ENCODE peak calls at places on chromosomes 6 and 20, in six cellular contexts. I, L, G, Q, K and E are unnamed samples.

GRCh38 chr6:168737481-168737880 is 296.5 kb downstream of the SMOC2 start:
- DNase-seq in L (no peak), K (no peak), I (no peak), Q (no peak), G (no peak), E (no peak)

GRCh38 chr6:26249959-26250805 is 114.8 kb upstream of the BTN3A2 start:
- DNase-seq in I (no peak), K (peak), L (peak), G (peak), Q (peak), E (no peak)

GRCh38 chr6:37061157-37061804 is 55.8 kb downstream of the FGD2 start:
- DNase-seq in G (no peak), Q (no peak), L (no peak), I (no peak), K (no peak), E (no peak)

GRCh38 chr6:12262236-12263061 is 27.7 kb upstream of the EDN1 start:
- DNase-seq in L (no peak), K (no peak), G (no peak), I (no peak), Q (no peak), E (no peak)

GRCh38 chr6:158653577-158654354 is 3.9 kb downstream of the SYTL3 start:
- DNase-seq in I (no peak), Q (no peak), L (peak), K (no peak), G (no peak), E (no peak)

GRCh38 chr6:160810238-160810637 is 108.2 kb downstream of the PLG start:
- DNase-seq in I (no peak), K (no peak), G (no peak), Q (no peak), L (no peak), E (no peak)

GRCh38 chr6:31479151-31479932 is 18.6 kb upstream of the MICB start:
- DNase-seq in Q (no peak), L (no peak), G (no peak), I (no peak), K (no peak), E (peak)

GRCh38 chr6:112980676-112981075 is 633.5 kb downstream of the RFPL4B start:
- DNase-seq in K (no peak), I (no peak), Q (no peak), G (no peak), L (no peak), E (no peak)

GRCh38 chr6:109197061-109197460 is 101.8 kb downstream of the CEP57L1 start:
- DNase-seq in L (no peak), Q (no peak), K (no peak), I (no peak), G (no peak), E (no peak)

GRCh38 chr6:69825904-69826303 is 29.1 kb upstream of the LMBRD1 start:
- DNase-seq in L (no peak), Q (no peak), I (no peak), K (no peak), G (no peak), E (no peak)

GRCh38 chr20:53642196-53643030 is 48.8 kb upstream of the ZNF217 start:
- DNase-seq in K (no peak), Q (no peak), L (peak), I (no peak), G (no peak), E (no peak)

GRCh38 chr6:137827411-137827940 is 39.6 kb upstream of the TNFAIP3 start:
- DNase-seq in I (no peak), Q (no peak), G (no peak), K (no peak), L (no peak), E (no peak)

GRCh38 chr6:112752791-112753190 is 405.7 kb downstream of the RFPL4B start:
- DNase-seq in K (no peak), I (no peak), Q (no peak), L (no peak), G (no peak), E (no peak)

GRCh38 chr20:3471397-3472021 is 691 bp downstream of the ATRN start:
- DNase-seq in Q (no peak), K (no peak), I (peak), L (no peak), G (no peak), E (no peak)

GRCh38 chr6:17212541-17213371 is 68.4 kb upstream of the RBM24 start:
- DNase-seq in I (no peak), Q (no peak), L (no peak), G (no peak), K (no peak), E (no peak)

GRCh38 chr6:110538416-110539060 is 62.1 kb upstream of the SLC22A16 start:
- DNase-seq in K (no peak), G (no peak), L (no peak), I (no peak), Q (no peak), E (no peak)

GRCh38 chr20:47336013-47336754 is 20.3 kb downstream of the ZMYND8 start:
- DNase-seq in K (no peak), Q (no peak), L (no peak), I (peak), G (no peak), E (no peak)

GRCh38 chr6:149924206-149924932 is 1.4 kb upstream of the RAET1G start:
- DNase-seq in I (no peak), Q (no peak), K (no peak), L (no peak), G (no peak), E (peak)

GRCh38 chr20:37390891-37391525 is 45.1 kb downstream of the SRC start:
- DNase-seq in L (no peak), K (peak), Q (no peak), G (no peak), I (peak), E (no peak)

GRCh38 chr6:4294636-4295035 is 159.3 kb upstream of the ECI2 start:
- DNase-seq in L (no peak), I (no peak), G (no peak), Q (no peak), K (no peak), E (peak)

GRCh38 chr20:32621071-32621913 is 36.2 kb upstream of the NOL4L start:
- DNase-seq in L (no peak), Q (no peak), K (no peak), G (peak), I (no peak), E (no peak)

GRCh38 chr6:16576391-16577368 is 184.6 kb downstream of the ATXN1 start:
- DNase-seq in Q (no peak), L (no peak), G (no peak), K (no peak), I (no peak), E (no peak)

GRCh38 chr6:42729731-42730130 is 7.3 kb upstream of the PRPH2 start:
- DNase-seq in Q (no peak), I (no peak), K (no peak), L (no peak), G (no peak), E (no peak)

GRCh38 chr6:46972521-46972920 is 50.8 kb upstream of the ADGRF5 start:
- DNase-seq in L (no peak), K (no peak), Q (no peak), G (no peak), I (no peak), E (no peak)

GRCh38 chr6:28742668-28743270 is 181.0 kb downstream of the TRIM27 start:
- DNase-seq in Q (peak), G (no peak), K (peak), L (no peak), I (no peak), E (no peak)

GRCh38 chr6:159400806-159401205 is 231.6 kb downstream of the FNDC1 start:
- DNase-seq in I (no peak), Q (no peak), G (no peak), L (no peak), K (no peak), E (no peak)

GRCh38 chr20:35648836-35649235 is 15.9 kb downstream of the CPNE1 start:
- DNase-seq in G (no peak), Q (no peak), L (no peak), K (no peak), I (no peak), E (no peak)

GRCh38 chr20:15487030-15487429 is 1086.2 kb downstream of the KIF16B start:
- DNase-seq in G (no peak), I (no peak), L (no peak), K (no peak), Q (no peak), E (no peak)

GRCh38 chr6:20202699-20203302 is 9.5 kb downstream of the MBOAT1 start:
- DNase-seq in L (no peak), G (no peak), K (no peak), Q (no peak), I (no peak), E (no peak)

GRCh38 chr6:70843328-70843918 is 113.4 kb downstream of the B3GAT2 start:
- DNase-seq in G (no peak), L (no peak), Q (no peak), I (no peak), K (no peak), E (no peak)
- TF ChIP-seq CTCF in G (no peak), L (no peak), Q (no peak), I (no peak), K (no peak), E (no peak)

GRCh38 chr6:147874322-147874721 is 365.8 kb downstream of the SAMD5 start:
- DNase-seq in I (no peak), L (no peak), Q (no peak), G (no peak), K (no peak), E (no peak)
- TF ChIP-seq CTCF in I (no peak), L (no peak), Q (no peak), G (no peak), K (no peak), E (no peak)

DNA sequence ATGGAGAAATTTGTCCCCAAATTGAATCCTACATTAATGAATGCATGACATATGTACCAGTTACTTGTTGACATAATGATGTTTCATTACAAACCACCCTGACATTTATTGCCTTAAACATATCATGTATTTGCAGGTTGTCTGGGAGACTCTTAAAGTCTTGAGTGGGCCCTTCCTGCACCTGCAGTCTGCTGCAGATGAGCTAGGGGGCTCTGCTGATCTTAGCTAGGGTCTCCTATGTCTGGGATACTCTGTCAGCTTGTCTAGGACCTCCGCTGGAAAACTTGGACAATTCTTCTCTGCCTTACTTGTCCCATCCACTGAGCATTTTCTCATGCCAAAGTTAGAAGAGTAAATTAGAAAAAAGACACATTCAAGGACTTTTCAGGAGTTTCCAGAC is 581.6 kb downstream of the HAO1 start:
- DNase-seq in I (no peak), K (no peak), L (no peak), G (no peak), Q (peak), E (no peak)
- TF ChIP-seq CTCF in I (no peak), K (no peak), L (no peak), G (no peak), Q (peak), E (no peak)

GRCh38 chr20:326645-327031 is 1.3 kb downstream of the SOX12 start:
- DNase-seq in K (peak), L (no peak), I (no peak), Q (no peak), G (no peak), E (no peak)
- TF ChIP-seq CTCF in K (no peak), L (no peak), I (no peak), Q (no peak), G (no peak), E (no peak)

DNA sequence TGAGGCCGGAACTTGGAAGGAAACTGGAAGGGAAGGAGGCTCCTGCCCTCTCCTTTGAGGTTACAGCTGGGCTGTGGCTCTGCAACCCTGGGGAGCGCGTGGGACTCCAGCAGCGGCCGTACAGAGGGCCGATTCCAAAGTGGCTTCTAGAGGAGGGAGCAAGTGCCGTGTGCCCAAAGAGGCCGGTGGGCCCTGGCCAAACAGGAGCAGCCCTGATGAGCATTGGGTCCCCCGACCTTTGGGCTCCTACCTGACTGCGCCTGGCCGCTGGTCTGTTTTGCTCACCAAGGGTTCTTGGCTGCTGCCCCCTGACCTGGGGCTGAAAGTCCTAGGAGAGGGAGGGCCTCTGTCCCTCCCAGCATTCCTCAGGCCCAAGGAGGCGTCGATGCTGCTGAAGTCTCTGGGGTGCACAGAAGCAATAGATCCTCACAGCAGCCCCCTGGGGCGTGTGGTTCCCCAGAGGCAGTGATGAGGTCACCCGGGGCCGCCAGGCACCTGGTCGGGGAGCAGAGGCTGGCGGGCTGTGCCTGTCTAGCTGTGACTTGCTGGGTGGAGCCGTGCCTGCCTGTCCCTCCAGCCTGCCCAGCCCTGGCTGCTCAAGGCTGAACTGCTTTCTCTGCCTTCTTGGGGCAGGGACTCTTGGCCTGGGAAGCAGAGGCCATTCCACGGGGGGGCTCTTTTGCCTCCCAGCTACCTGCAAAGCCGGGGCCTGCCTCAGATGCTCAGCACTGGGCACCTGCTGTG is 9.8 kb downstream of the RBM38 start:
- DNase-seq in Q (no peak), L (no peak), G (no peak), I (no peak), K (peak), E (no peak)
- TF ChIP-seq CTCF in Q (no peak), L (no peak), G (no peak), I (no peak), K (no peak), E (no peak)

GRCh38 chr6:163416640-163417253 is 2.2 kb downstream of the QKI start:
- DNase-seq in K (peak), G (no peak), I (peak), L (peak), Q (no peak), E (no peak)
- TF ChIP-seq CTCF in K (peak), G (peak), I (peak), L (peak), Q (peak), E (peak)

GRCh38 chr20:63172726-63173125 is 43.2 kb downstream of the YTHDF1 start:
- DNase-seq in Q (peak), L (peak), K (no peak), I (no peak), G (no peak), E (no peak)
- TF ChIP-seq CTCF in Q (peak), L (peak), K (peak), I (no peak), G (no peak), E (no peak)